ENCODE peak calls at places on chromosome 13, in five cellular contexts. One of them, this sample, is unnamed.
A peak's percentile ranks its signal among the peaks of the same experiment; 100 is the strongest.

GRCh38 chr13:77584111-77584510 is 48.6 kb downstream of the SCEL start:
- DNase-seq in stimulated activated CD4-positive, alpha-beta T cell treated with anti-CD3 and anti-CD28 coated beads, TNF-alpha, amount 100 ng/mL, for 1 hour: no peak
- DNase-seq in naive thymus-derived CD4-positive, alpha-beta T cell: no peak
- DNase-seq in T-helper 1 cell: no peak
- DNase-seq in T-cell: no peak
- DNase-seq in this sample: no peak

GRCh38 chr13:97254809-97255208 is 32.7 kb downstream of the MBNL2 start:
- DNase-seq in stimulated activated CD4-positive, alpha-beta T cell treated with anti-CD3 and anti-CD28 coated beads, TNF-alpha, amount 100 ng/mL, for 1 hour: no peak
- DNase-seq in naive thymus-derived CD4-positive, alpha-beta T cell: no peak
- DNase-seq in T-helper 1 cell: no peak
- DNase-seq in T-cell: no peak
- DNase-seq in this sample: no peak

GRCh38 chr13:110116072-110116487 is 190.9 kb downstream of the COL4A1 start:
- DNase-seq in stimulated activated CD4-positive, alpha-beta T cell treated with anti-CD3 and anti-CD28 coated beads, TNF-alpha, amount 100 ng/mL, for 1 hour: no peak
- DNase-seq in naive thymus-derived CD4-positive, alpha-beta T cell: no peak
- DNase-seq in T-helper 1 cell: no peak
- DNase-seq in T-cell: no peak
- DNase-seq in this sample: no peak

GRCh38 chr13:44191504-44192171 is 182.0 kb upstream of the SERP2 start:
- DNase-seq in stimulated activated CD4-positive, alpha-beta T cell treated with anti-CD3 and anti-CD28 coated beads, TNF-alpha, amount 100 ng/mL, for 1 hour: no peak
- DNase-seq in naive thymus-derived CD4-positive, alpha-beta T cell: peak; percentile 65
- DNase-seq in T-helper 1 cell: no peak
- DNase-seq in T-cell: peak; percentile 46
- DNase-seq in this sample: peak; percentile 90

GRCh38 chr13:51920267-51920666 is 58.5 kb downstream of the CCDC70 start:
- DNase-seq in stimulated activated CD4-positive, alpha-beta T cell treated with anti-CD3 and anti-CD28 coated beads, TNF-alpha, amount 100 ng/mL, for 1 hour: no peak
- DNase-seq in naive thymus-derived CD4-positive, alpha-beta T cell: no peak
- DNase-seq in T-helper 1 cell: no peak
- DNase-seq in T-cell: no peak
- DNase-seq in this sample: no peak

GRCh38 chr13:48009298-48009697 is 8.2 kb upstream of the SUCLA2 start:
- DNase-seq in stimulated activated CD4-positive, alpha-beta T cell treated with anti-CD3 and anti-CD28 coated beads, TNF-alpha, amount 100 ng/mL, for 1 hour: no peak
- DNase-seq in naive thymus-derived CD4-positive, alpha-beta T cell: no peak
- DNase-seq in T-helper 1 cell: no peak
- DNase-seq in T-cell: no peak
- DNase-seq in this sample: no peak

GRCh38 chr13:93511011-93511410 is 284.4 kb downstream of the GPC6 start:
- DNase-seq in stimulated activated CD4-positive, alpha-beta T cell treated with anti-CD3 and anti-CD28 coated beads, TNF-alpha, amount 100 ng/mL, for 1 hour: no peak
- DNase-seq in naive thymus-derived CD4-positive, alpha-beta T cell: no peak
- DNase-seq in T-helper 1 cell: no peak
- DNase-seq in T-cell: no peak
- DNase-seq in this sample: no peak

GRCh38 chr13:43544011-43544410 is 242.8 kb downstream of the ENOX1 start:
- DNase-seq in stimulated activated CD4-positive, alpha-beta T cell treated with anti-CD3 and anti-CD28 coated beads, TNF-alpha, amount 100 ng/mL, for 1 hour: no peak
- DNase-seq in naive thymus-derived CD4-positive, alpha-beta T cell: no peak
- DNase-seq in T-helper 1 cell: no peak
- DNase-seq in T-cell: no peak
- DNase-seq in this sample: no peak

GRCh38 chr13:62931901-62932883 is 1516.5 kb upstream of the PCDH20 start:
- DNase-seq in stimulated activated CD4-positive, alpha-beta T cell treated with anti-CD3 and anti-CD28 coated beads, TNF-alpha, amount 100 ng/mL, for 1 hour: no peak
- DNase-seq in naive thymus-derived CD4-positive, alpha-beta T cell: no peak
- DNase-seq in T-helper 1 cell: no peak
- DNase-seq in T-cell: no peak
- DNase-seq in this sample: no peak

GRCh38 chr13:111258637-111259036 is 61.8 kb upstream of the TEX29 start:
- DNase-seq in stimulated activated CD4-positive, alpha-beta T cell treated with anti-CD3 and anti-CD28 coated beads, TNF-alpha, amount 100 ng/mL, for 1 hour: no peak
- DNase-seq in naive thymus-derived CD4-positive, alpha-beta T cell: no peak
- DNase-seq in T-helper 1 cell: no peak
- DNase-seq in T-cell: no peak
- DNase-seq in this sample: no peak

This sample was measured in T47D.